ENCODE peak calls at places on chromosomes 16 and 17, in nine cellular contexts. X is psoas muscle, A is tibial artery, N is astrocyte of the spinal cord, P is AG09319, Q is B cell, U is neural crest cell, K is K562, R is uterus. L is an unnamed sample.
A peak's percentile ranks its signal among the peaks of the same experiment; 100 is the strongest.

GRCh38 chr16:54335230-54335629 is 48.6 kb upstream of the IRX3 start:
- DNase-seq in X (no peak), A (no peak), N (no peak), P (no peak), Q (no peak), U (no peak), K (no peak), R (no peak), L (no peak)

GRCh38 chr16:19284207-19284606 is 1.3 kb upstream of the CLEC19A start:
- DNase-seq in X (peak; percentile 34), A (no peak), N (peak; percentile 3), P (no peak), Q (no peak), U (no peak), K (no peak), R (no peak), L (no peak)

GRCh38 chr17:80995131-80995530 is 3.5 kb downstream of the CHMP6 start:
- DNase-seq in X (no peak), A (no peak), N (no peak), P (no peak), Q (no peak), U (no peak), K (no peak), R (no peak), L (no peak)

GRCh38 chr17:44982113-44982702 is 14.1 kb upstream of the C1QL1 start:
- DNase-seq in X (no peak), A (no peak), N (no peak), P (no peak), Q (no peak), U (no peak), K (no peak), R (no peak), L (no peak)

GRCh38 chr16:65945485-65945884 is 421.0 kb upstream of the CDH5 start:
- DNase-seq in X (no peak), A (no peak), N (no peak), P (no peak), Q (no peak), U (no peak), K (no peak), R (no peak), L (no peak)

GRCh38 chr17:82283208-82283749 is 9.8 kb upstream of the CSNK1D start:
- DNase-seq in X (no peak), A (no peak), N (peak; percentile 72), P (no peak), Q (no peak), U (no peak), K (no peak), R (no peak), L (no peak)

GRCh38 chr17:78345172-78345571 is 14.7 kb downstream of the SOCS3 start:
- DNase-seq in X (no peak), A (no peak), N (no peak), P (no peak), Q (no peak), U (no peak), K (no peak), R (no peak), L (no peak)

GRCh38 chr17:27579304-27579703 is 51.7 kb upstream of the LGALS9 start:
- DNase-seq in X (no peak), A (no peak), N (no peak), P (no peak), Q (no peak), U (no peak), K (no peak), R (no peak), L (no peak)

GRCh38 chr17:67810464-67810863 is 14.8 kb upstream of the BPTF start:
- DNase-seq in X (no peak), A (no peak), N (no peak), P (no peak), Q (no peak), U (no peak), K (no peak), R (no peak), L (no peak)

GRCh38 chr16:78729687-78730086 is 630.2 kb downstream of the WWOX start:
- DNase-seq in X (no peak), A (no peak), N (no peak), P (no peak), Q (no peak), U (no peak), K (no peak), R (no peak), L (no peak)

GRCh38 chr16:23061669-23062068 is 87.6 kb downstream of the USP31 start:
- DNase-seq in X (no peak), A (no peak), N (peak; percentile 42), P (no peak), Q (no peak), U (no peak), K (no peak), R (no peak), L (no peak)

GRCh38 chr16:7004266-7004665 is 328.4 kb upstream of the RBFOX1 start:
- DNase-seq in X (no peak), A (no peak), N (no peak), P (no peak), Q (no peak), U (no peak), K (no peak), R (no peak), L (no peak)

GRCh38 chr16:69498926-69499325 is 66.8 kb upstream of the NFAT5 start:
- DNase-seq in X (no peak), A (no peak), N (no peak), P (no peak), Q (no peak), U (no peak), K (no peak), R (no peak), L (no peak)

DNA sequence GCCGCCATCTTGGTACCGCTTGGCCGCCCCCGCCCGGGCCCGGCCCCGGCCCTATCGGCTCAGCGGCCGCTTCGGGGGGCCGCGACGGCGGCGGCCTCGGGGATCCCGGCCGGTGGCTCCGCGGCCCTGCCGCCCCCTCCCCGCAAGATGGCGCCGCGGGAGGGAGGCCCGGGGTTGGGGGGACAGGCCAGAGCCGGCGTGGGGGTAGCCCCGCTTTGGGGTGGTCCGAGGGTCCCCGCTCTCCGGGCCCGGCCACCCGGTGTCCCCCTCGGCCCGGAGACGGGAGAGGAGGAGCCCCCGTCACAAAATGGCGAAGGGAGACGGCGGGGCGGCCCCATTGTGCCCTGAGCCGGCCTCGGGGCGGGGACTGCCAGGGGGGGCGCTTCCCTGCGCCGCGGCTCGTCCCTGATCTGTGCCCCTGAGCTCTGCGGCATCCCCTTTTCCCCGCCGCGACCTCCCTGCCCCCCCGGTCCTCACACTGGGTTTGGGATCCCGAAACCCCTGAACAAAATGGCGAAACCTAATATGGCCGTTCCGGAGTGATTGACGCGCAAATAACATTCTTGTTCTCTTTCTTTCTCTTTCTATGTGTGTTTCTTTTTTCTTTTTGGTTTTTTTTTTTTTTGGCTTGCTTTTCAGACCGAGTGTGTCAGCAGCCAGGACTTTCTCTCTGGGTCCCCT is 978 bp downstream of the HAPSTR1 start:
- DNase-seq in X (peak; percentile 48), A (peak; percentile 36), N (no peak), P (no peak), Q (peak; percentile 66), U (peak; percentile 19), K (peak; percentile 47), R (peak; percentile 47), L (peak; percentile 55)
- TF ChIP-seq CTCF in X (no peak), A (no peak), N (no peak), P (no peak), Q (peak; percentile 21), U (no peak), K (no peak), R (no peak), L (no peak)

GRCh38 chr17:60352071-60352470 is 39.9 kb downstream of the USP32 start:
- DNase-seq in X (no peak), A (no peak), N (no peak), P (no peak), Q (no peak), U (no peak), K (peak; percentile 49), R (no peak), L (no peak)

GRCh38 chr17:60354223-60354622 is 37.7 kb downstream of the USP32 start:
- DNase-seq in X (no peak), A (no peak), N (peak; percentile 83), P (peak; percentile 65), Q (no peak), U (no peak), K (no peak), R (no peak), L (no peak)

GRCh38 chr17:60352569-60352968 is 39.4 kb downstream of the USP32 start:
- DNase-seq in X (no peak), A (no peak), N (no peak), P (no peak), Q (no peak), U (no peak), K (peak; percentile 24), R (no peak), L (no peak)

GRCh38 chr17:60355663-60356594 is 36.0 kb downstream of the USP32 start:
- DNase-seq in X (no peak), A (no peak), N (no peak), P (no peak), Q (no peak), U (no peak), K (peak; percentile 51), R (no peak), L (no peak)

GRCh38 chr17:60353773-60354172 is 38.2 kb downstream of the USP32 start:
- DNase-seq in X (no peak), A (no peak), N (no peak), P (no peak), Q (no peak), U (no peak), K (no peak), R (no peak), L (no peak)
- TF ChIP-seq CTCF in X (no peak), A (no peak), N (no peak), P (no peak), Q (no peak), U (no peak), K (no peak), R (no peak), L (no peak)

GRCh38 chr16:2296662-2297505 is 29.0 kb upstream of the RNPS1 start:
- DNase-seq in X (peak; percentile 40), A (no peak), N (peak; percentile 7), P (no peak), Q (no peak), U (peak; percentile 18), K (peak; percentile 87), R (no peak), L (no peak)
- TF ChIP-seq CTCF in X (peak; percentile 26), A (peak; percentile 13), N (peak; percentile 56), P (peak; percentile 37), Q (no peak), U (peak; percentile 22), K (peak; percentile 86), R (peak; percentile 24), L (no peak)

GRCh38 chr17:2336215-2337151 is at the start of gene TSR1:
- DNase-seq in X (peak; percentile 93), A (peak; percentile 87), N (peak; percentile 91), P (peak; percentile 67), Q (peak; percentile 87), U (peak; percentile 83), K (peak; percentile 92), R (peak; percentile 89), L (peak; percentile 91)
- TF ChIP-seq CTCF in X (no peak), A (peak; percentile 17), N (peak; percentile 19), P (peak; percentile 45), Q (no peak), U (no peak), K (peak; percentile 39), R (peak; percentile 38), L (no peak)

L was measured in nephron progenitor cell.